ENCODE peak calls at places on chromosomes 11 and 22, in five cellular contexts. N is CD8-positive, alpha-beta T cell; X is adipocyte; J is OCI-LY7; R is IMR-90. O is an unnamed sample.
A peak's percentile ranks its signal among the peaks of the same experiment; 100 is the strongest.

GRCh38 chr22:42322562-42322926 is 52.1 kb upstream of the TCF20 start:
- DNase-seq in R (no peak), X (no peak), N (no peak), J (no peak), O (no peak)

GRCh38 chr11:131710511-131710910 is 340.1 kb downstream of the NTM start:
- DNase-seq in R (peak; percentile 38), X (peak; percentile 6), N (no peak), J (no peak), O (no peak)

GRCh38 chr11:82864268-82864667 is 36.0 kb downstream of the PRCP start:
- DNase-seq in J (peak; percentile 50), R (peak; percentile 41), X (peak; percentile 57), N (peak; percentile 19), O (no peak)

GRCh38 chr11:61153593-61154090 is 7.6 kb downstream of the VPS37C start:
- DNase-seq in N (no peak), J (no peak), R (no peak), X (peak; percentile 56), O (no peak)

GRCh38 chr22:40196628-40197027 is 18.9 kb downstream of the TNRC6B start:
- DNase-seq in J (no peak), X (peak; percentile 69), N (no peak), R (peak; percentile 97), O (no peak)

GRCh38 chr11:22957890-22958289 is 97.6 kb upstream of the CCDC179 start:
- DNase-seq in R (no peak), N (no peak), J (no peak), X (peak; percentile 27), O (no peak)

GRCh38 chr11:134038897-134039470 is 29.9 kb upstream of the JAM3 start:
- DNase-seq in J (no peak), X (peak; percentile 40), N (no peak), R (peak; percentile 21), O (no peak)

GRCh38 chr22:35498026-35498425 is 42.6 kb upstream of the RASD2 start:
- DNase-seq in X (no peak), N (no peak), R (peak; percentile 35), J (no peak), O (no peak)

GRCh38 chr11:124740277-124740882 is 638 bp downstream of the NRGN start:
- DNase-seq in X (peak; percentile 57), R (no peak), J (peak; percentile 64), N (peak; percentile 47), O (peak; percentile 38)

GRCh38 chr11:80758787-80759186 is 1318.0 kb upstream of the TENM4 start:
- DNase-seq in N (no peak), J (no peak), X (no peak), R (no peak), O (no peak)

GRCh38 chr22:31148953-31149627 is 8.8 kb upstream of the PLA2G3 start:
- DNase-seq in N (peak; percentile 16), R (peak; percentile 80), X (peak; percentile 91), J (peak; percentile 61), O (no peak)

GRCh38 chr11:36500315-36500721 is 9.8 kb downstream of the TRAF6 start:
- DNase-seq in X (peak; percentile 80), N (no peak), R (peak; percentile 96), J (no peak), O (no peak)

GRCh38 chr11:97786961-97787360 is 1233.8 kb upstream of the CNTN5 start:
- DNase-seq in N (no peak), X (no peak), J (no peak), R (no peak), O (no peak)

GRCh38 chr11:75792997-75793800 is 21.8 kb upstream of the UVRAG start:
- DNase-seq in N (no peak), R (no peak), X (no peak), J (no peak), O (no peak)

GRCh38 chr11:96234866-96235441 is 108.0 kb downstream of the MAML2 start:
- DNase-seq in N (no peak), X (no peak), J (no peak), R (no peak), O (no peak)

GRCh38 chr11:73983764-73984543 is 1.3 kb upstream of the UCP2 start:
- DNase-seq in X (no peak), N (no peak), J (peak; percentile 40), R (no peak), O (no peak)
- H3K4me1 ChIP-seq in X (peaks cover 13% of the 10 kb centered on the region), N (peaks cover 28% of the 10 kb centered on the region), J (peaks cover 59% of the 10 kb centered on the region), R (no peaks in the 10 kb centered on the region), O (peaks cover 31% of the 10 kb centered on the region)

GRCh38 chr22:49964493-49965290 is 4.1 kb downstream of the PIM3 start:
- DNase-seq in X (no peak), R (no peak), N (no peak), J (no peak), O (no peak)
- H3K4me1 ChIP-seq in X (peaks cover 64% of the 10 kb centered on the region), R (peaks cover 37% of the 10 kb centered on the region), N (peaks cover 34% of the 10 kb centered on the region), J (peaks cover 46% of the 10 kb centered on the region), O (peaks cover 28% of the 10 kb centered on the region)

DNA sequence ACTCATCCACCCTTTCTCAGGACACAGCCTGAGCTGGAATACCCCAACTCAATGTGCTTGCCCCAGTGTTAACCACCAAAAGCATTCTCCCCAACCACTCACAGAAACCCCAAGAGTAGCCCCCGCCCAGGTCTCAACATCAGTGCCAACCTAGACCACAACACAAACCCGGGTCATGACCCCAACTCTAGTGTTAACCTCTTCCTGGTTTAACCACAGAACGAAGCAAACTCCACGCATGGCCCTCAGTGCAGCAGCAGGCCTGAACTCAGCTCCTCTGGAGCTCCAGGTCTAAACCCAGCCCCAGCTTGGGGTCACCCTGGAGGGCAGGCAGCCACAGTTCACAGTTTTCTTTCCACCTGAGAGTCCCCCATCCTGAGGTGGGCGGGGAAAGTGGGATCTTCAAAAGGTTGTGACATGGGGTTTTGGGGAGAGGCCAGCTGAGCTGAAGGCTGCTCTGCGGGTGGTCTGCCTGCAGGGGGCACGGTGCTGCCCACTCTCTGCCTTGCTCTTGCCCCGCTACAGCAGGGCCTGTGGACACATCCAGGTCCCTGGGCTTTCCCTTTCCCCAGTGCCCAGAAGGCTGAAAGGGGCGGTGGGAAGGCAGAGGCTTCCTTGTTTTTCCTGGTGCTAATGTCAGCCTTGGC is 37.9 kb downstream of the NECTIN1 start:
- DNase-seq in J (no peak), R (no peak), N (peak; percentile 29), X (no peak), O (peak; percentile 2)
- H3K4me1 ChIP-seq in J (peaks cover 16% of the 10 kb centered on the region), R (no peaks in the 10 kb centered on the region), N (peaks cover 13% of the 10 kb centered on the region), X (no peaks in the 10 kb centered on the region), O (peaks cover 10% of the 10 kb centered on the region)

DNA sequence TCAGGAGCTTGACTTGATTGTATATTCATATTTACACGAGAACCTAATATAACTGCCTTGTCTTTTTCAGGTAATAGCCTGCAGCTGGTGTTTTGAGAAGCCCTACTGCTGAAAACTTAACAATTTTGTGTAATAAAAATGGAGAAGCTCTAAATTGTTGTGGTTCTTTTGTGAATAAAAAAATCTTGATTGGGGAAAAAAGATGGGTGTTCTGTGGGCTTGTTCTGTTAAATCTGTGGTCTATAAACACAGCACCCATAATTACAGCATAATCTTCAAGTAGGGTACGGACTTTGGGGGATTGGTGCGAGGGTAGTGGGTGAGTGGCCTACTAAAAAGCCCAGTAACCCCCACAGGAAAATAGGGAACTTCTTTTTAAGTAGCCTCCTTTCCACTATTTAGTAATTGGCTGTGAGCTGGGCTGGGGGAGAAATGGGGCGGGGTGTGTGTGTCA is 7.5 kb downstream of the MALAT1 start:
- DNase-seq in J (no peak), N (no peak), R (no peak), X (no peak), O (no peak)
- H3K4me1 ChIP-seq in J (peaks cover 65% of the 10 kb centered on the region), N (peaks cover 41% of the 10 kb centered on the region), R (no peaks in the 10 kb centered on the region), X (no peaks in the 10 kb centered on the region), O (peaks cover 37% of the 10 kb centered on the region)

GRCh38 chr22:27867958-27868737 is 50.9 kb downstream of the PITPNB start:
- DNase-seq in X (no peak), N (no peak), J (no peak), R (no peak), O (no peak)

GRCh38 chr22:27866136-27867091 is 52.6 kb downstream of the PITPNB start:
- DNase-seq in N (no peak), X (peak; percentile 98), R (peak; percentile 99), J (no peak), O (no peak)

GRCh38 chr22:27867114-27867957 is 51.7 kb downstream of the PITPNB start:
- DNase-seq in J (no peak), N (no peak), X (peak; percentile 53), R (no peak), O (no peak)

GRCh38 chr22:27870234-27871191 is 48.5 kb downstream of the PITPNB start:
- DNase-seq in R (no peak), N (no peak), X (no peak), J (no peak), O (no peak)

GRCh38 chr22:27868738-27869282 is 50.2 kb downstream of the PITPNB start:
- DNase-seq in N (no peak), R (no peak), J (no peak), X (no peak), O (no peak)
- H3K4me1 ChIP-seq in N (no peaks in the 10 kb centered on the region), R (peaks cover 23% of the 10 kb centered on the region), J (peaks cover 12% of the 10 kb centered on the region), X (peaks cover 42% of the 10 kb centered on the region), O (no peaks in the 10 kb centered on the region)